ENCODE peak calls at places on chromosomes 13 and 19, in seven cellular contexts. M is uterus; T is PC-3; V is H7; F is brain microvascular endothelial cell; H is CD4-positive, alpha-beta memory T cell; S is psoas muscle. P is an unnamed sample.
A peak's percentile ranks its signal among the peaks of the same experiment; 100 is the strongest.

GRCh38 chr13:47226516-47226915 is 329.7 kb upstream of the HTR2A start:
- DNase-seq in M (no peak), T (peak; percentile 55), V (no peak), F (no peak), H (no peak), S (no peak), P (no peak)

GRCh38 chr13:40220299-40220935 is 446.0 kb downstream of the FOXO1 start:
- DNase-seq in M (peak; percentile 55), T (no peak), V (no peak), F (peak; percentile 59), H (peak; percentile 17), S (no peak), P (no peak)

GRCh38 chr19:42683917-42684513 is 56.3 kb downstream of the PSG3 start:
- DNase-seq in M (no peak), T (peak; percentile 53), V (peak; percentile 32), F (peak; percentile 52), H (no peak), S (no peak), P (no peak)

GRCh38 chr19:4722671-4723464 is 774 bp downstream of the DPP9 start:
- DNase-seq in M (peak; percentile 51), T (peak; percentile 42), V (peak; percentile 41), F (peak; percentile 60), H (peak; percentile 8), S (no peak), P (peak; percentile 65)

GRCh38 chr13:74193391-74193790 is 59.2 kb upstream of the KLF12 start:
- DNase-seq in M (no peak), T (no peak), V (no peak), F (no peak), H (no peak), S (no peak), P (no peak)

GRCh38 chr19:43777163-43777700 is 3.5 kb downstream of the KCNN4 start:
- DNase-seq in M (no peak), T (no peak), V (peak; percentile 56), F (no peak), H (peak; percentile 60), S (no peak), P (peak; percentile 48)

GRCh38 chr19:44875666-44876418 is 15.2 kb upstream of the TOMM40 start:
- DNase-seq in M (no peak), T (peak; percentile 59), V (peak; percentile 15), F (peak; percentile 43), H (no peak), S (no peak), P (peak; percentile 63)

GRCh38 chr19:48415395-48415794 is 21.9 kb downstream of the GRIN2D start:
- DNase-seq in M (peak; percentile 50), T (peak; percentile 64), V (peak; percentile 93), F (peak; percentile 65), H (peak; percentile 60), S (peak; percentile 78), P (peak; percentile 71)

GRCh38 chr13:76730220-76730619 is 156.0 kb downstream of the KCTD12 start:
- DNase-seq in M (no peak), T (no peak), V (no peak), F (no peak), H (no peak), S (no peak), P (no peak)

GRCh38 chr13:60397693-60398437 is 845 bp downstream of the TDRD3 start:
- DNase-seq in M (peak; percentile 43), T (peak; percentile 37), V (no peak), F (peak; percentile 57), H (no peak), S (peak; percentile 68), P (peak; percentile 58)

GRCh38 chr13:31627097-31627496 is 112.2 kb upstream of the RXFP2 start:
- DNase-seq in M (no peak), T (no peak), V (no peak), F (no peak), H (no peak), S (no peak), P (no peak)

GRCh38 chr13:56886398-56886797 is 254.3 kb upstream of the PRR20A start:
- DNase-seq in M (no peak), T (no peak), V (no peak), F (no peak), H (no peak), S (no peak), P (no peak)

GRCh38 chr13:79725841-79726240 is 244.9 kb downstream of the NDFIP2 start:
- DNase-seq in M (no peak), T (no peak), V (no peak), F (no peak), H (no peak), S (no peak), P (no peak)

GRCh38 chr19:31613683-31614219 is 264.5 kb upstream of the TSHZ3 start:
- DNase-seq in M (no peak), T (no peak), V (peak; percentile 43), F (no peak), H (no peak), S (no peak), P (peak; percentile 34)

GRCh38 chr13:90511903-90512302 is 835.6 kb upstream of the MIR17HG start:
- DNase-seq in M (no peak), T (no peak), V (no peak), F (no peak), H (no peak), S (no peak), P (no peak)

GRCh38 chr13:87123987-87124784 is 547.0 kb upstream of the SLITRK5 start:
- DNase-seq in M (no peak), T (peak; percentile 90), V (peak; percentile 1), F (peak; percentile 96), H (no peak), S (no peak), P (peak; percentile 3)

GRCh38 chr13:97226013-97226412 is 3.9 kb downstream of the MBNL2 start:
- DNase-seq in M (no peak), T (no peak), V (no peak), F (no peak), H (no peak), S (no peak), P (peak; percentile 39)

GRCh38 chr13:111131610-111132009 is 16.5 kb downstream of the ARHGEF7 start:
- DNase-seq in M (no peak), T (no peak), V (no peak), F (no peak), H (no peak), S (no peak), P (no peak)
- H3K27me3 ChIP-seq in M (no peaks in the 10 kb centered on the region), T (peaks cover 33% of the 10 kb centered on the region), V (no peaks in the 10 kb centered on the region), F (no peaks in the 10 kb centered on the region), H (no peaks in the 10 kb centered on the region), S (no peaks in the 10 kb centered on the region), P (no peaks in the 10 kb centered on the region)

GRCh38 chr19:279656-280055 is 11.5 kb downstream of the PLPP2 start:
- DNase-seq in M (no peak), T (no peak), V (peak; percentile 23), F (no peak), H (no peak), S (no peak), P (no peak)

GRCh38 chr19:280541-281007 is 10.6 kb downstream of the PLPP2 start:
- DNase-seq in M (no peak), T (no peak), V (peak; percentile 63), F (no peak), H (no peak), S (no peak), P (no peak)

GRCh38 chr19:277581-278165 is 13.5 kb downstream of the PLPP2 start:
- DNase-seq in M (no peak), T (no peak), V (peak; percentile 90), F (peak; percentile 32), H (no peak), S (no peak), P (no peak)

GRCh38 chr19:281156-281853 is 9.9 kb downstream of the PLPP2 start:
- DNase-seq in M (no peak), T (no peak), V (peak; percentile 46), F (no peak), H (no peak), S (no peak), P (no peak)

DNA sequence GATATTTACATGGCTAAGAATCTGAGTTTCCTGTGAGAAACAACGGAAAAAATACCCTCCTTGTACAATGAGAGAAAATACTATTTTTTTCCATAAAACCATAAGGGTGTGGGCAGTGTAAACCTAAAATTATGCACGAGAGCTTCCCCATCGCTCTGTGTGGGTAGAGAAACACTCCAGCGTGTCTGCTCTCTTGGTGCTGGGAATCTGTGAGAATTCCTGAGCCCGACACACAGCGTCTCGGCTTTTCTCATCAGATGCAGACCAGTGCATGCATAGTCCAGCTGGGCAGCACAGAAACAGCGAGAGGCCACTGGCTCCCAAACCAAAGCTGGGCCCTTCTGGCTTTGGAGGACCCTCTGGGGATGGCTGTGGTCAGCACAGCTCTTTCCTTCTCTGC is 12.0 kb downstream of the PLPP2 start:
- DNase-seq in M (no peak), T (no peak), V (no peak), F (no peak), H (no peak), S (no peak), P (no peak)
- H3K27me3 ChIP-seq in M (no peaks in the 10 kb centered on the region), T (no peaks in the 10 kb centered on the region), V (no peaks in the 10 kb centered on the region), F (no peaks in the 10 kb centered on the region), H (peaks cover 10% of the 10 kb centered on the region), S (peaks cover 44% of the 10 kb centered on the region), P (no peaks in the 10 kb centered on the region)

GRCh38 chr13:101917475-101917810 is 465.0 kb downstream of the ITGBL1 start:
- DNase-seq in M (no peak), T (no peak), V (peak; percentile 36), F (no peak), H (no peak), S (no peak), P (no peak)
- H3K27me3 ChIP-seq in M (peaks cover 32% of the 10 kb centered on the region), T (peaks cover 69% of the 10 kb centered on the region), V (peaks cover 58% of the 10 kb centered on the region), F (peaks cover 51% of the 10 kb centered on the region), H (peaks cover 22% of the 10 kb centered on the region), S (peaks cover 80% of the 10 kb centered on the region), P (peaks cover 5% of the 10 kb centered on the region)

GRCh38 chr13:113016526-113017295 is 47.7 kb downstream of the MCF2L start:
- DNase-seq in M (no peak), T (no peak), V (no peak), F (no peak), H (no peak), S (no peak), P (no peak)
- H3K27me3 ChIP-seq in M (no peaks in the 10 kb centered on the region), T (no peaks in the 10 kb centered on the region), V (no peaks in the 10 kb centered on the region), F (no peaks in the 10 kb centered on the region), H (no peaks in the 10 kb centered on the region), S (peaks cover 9% of the 10 kb centered on the region), P (no peaks in the 10 kb centered on the region)

GRCh38 chr19:46221981-46222610 is 7.4 kb upstream of the IGFL1 start:
- DNase-seq in M (peak; percentile 63), T (peak; percentile 85), V (peak; percentile 78), F (peak; percentile 31), H (no peak), S (peak; percentile 67), P (peak; percentile 47)

GRCh38 chr19:46225558-46226004 is 4.0 kb upstream of the IGFL1 start:
- DNase-seq in M (no peak), T (peak; percentile 19), V (no peak), F (no peak), H (peak; percentile 2), S (no peak), P (no peak)

GRCh38 chr19:46221152-46221551 is 8.4 kb upstream of the IGFL1 start:
- DNase-seq in M (no peak), T (no peak), V (no peak), F (no peak), H (no peak), S (no peak), P (no peak)

GRCh38 chr19:46226438-46226973 is 3.0 kb upstream of the IGFL1 start:
- DNase-seq in M (no peak), T (peak; percentile 43), V (no peak), F (no peak), H (no peak), S (no peak), P (no peak)

DNA sequence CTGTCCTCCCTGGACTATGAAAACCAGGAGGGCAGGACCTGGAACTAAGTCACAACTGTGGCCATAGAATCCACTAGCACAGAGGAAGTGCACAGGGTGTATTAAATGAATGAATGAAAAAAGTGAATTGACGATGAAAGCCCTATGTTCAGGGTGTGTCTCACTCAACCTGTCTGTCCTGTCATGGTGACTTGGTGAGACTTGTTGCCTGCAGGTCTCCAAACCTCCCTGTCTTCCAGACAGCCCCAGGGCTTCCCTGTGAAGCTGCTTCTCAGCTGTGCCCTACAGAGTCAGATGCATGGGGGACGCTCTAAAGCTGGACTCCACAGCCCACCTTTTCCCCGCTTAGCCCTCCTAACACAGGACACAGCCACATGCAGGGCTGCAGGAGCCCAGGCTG is 4.8 kb upstream of the IGFL1 start:
- DNase-seq in M (no peak), T (peak; percentile 19), V (no peak), F (no peak), H (no peak), S (no peak), P (no peak)
- H3K27me3 ChIP-seq in M (no peaks in the 10 kb centered on the region), T (peaks cover 5% of the 10 kb centered on the region), V (no peaks in the 10 kb centered on the region), F (peaks cover 14% of the 10 kb centered on the region), H (no peaks in the 10 kb centered on the region), S (peaks cover 36% of the 10 kb centered on the region), P (no peaks in the 10 kb centered on the region)

P was measured in body of pancreas.